ENCODE peak calls at places on chromosome 19, in seven cellular contexts. G is colonic mucosa, D is cardiac fibroblast, S is left lung, V is aorta, U is upper lobe of right lung, Z is adrenal gland. A is an unnamed sample.
A peak's percentile ranks its signal among the peaks of the same experiment; 100 is the strongest.

GRCh38 chr19:5343848-5344247 is 3.2 kb upstream of the PTPRS start:
- DNase-seq in V (no peak), Z (no peak), D (peak; percentile 56), S (no peak), U (no peak), G (no peak), A (no peak)

GRCh38 chr19:53130506-53130905 is 2.2 kb downstream of the ZNF415 start:
- DNase-seq in G (no peak), Z (peak; percentile 83), D (no peak), U (no peak), V (no peak), S (no peak), A (no peak)

GRCh38 chr19:13935765-13936486 is 2.3 kb downstream of the PODNL1 start:
- DNase-seq in U (no peak), S (no peak), D (peak; percentile 34), V (no peak), Z (no peak), G (no peak), A (no peak)

GRCh38 chr19:54151362-54152035 is 8.0 kb downstream of the LENG1 start:
- DNase-seq in G (no peak), Z (no peak), U (no peak), V (no peak), D (no peak), S (no peak), A (no peak)

GRCh38 chr19:29042450-29042849 is 170.5 kb downstream of the UQCRFS1 start:
- DNase-seq in D (no peak), S (no peak), V (no peak), Z (no peak), U (no peak), G (no peak), A (no peak)

GRCh38 chr19:50705422-50706019 is 14.1 kb downstream of the SHANK1 start:
- DNase-seq in G (no peak), Z (peak; percentile 62), S (no peak), D (peak; percentile 73), V (no peak), U (no peak), A (peak; percentile 35)

GRCh38 chr19:6061420-6062130 is 48.7 kb downstream of the RFX2 start:
- DNase-seq in D (no peak), G (peak; percentile 39), U (no peak), Z (no peak), V (no peak), S (no peak), A (no peak)

GRCh38 chr19:42846597-42846996 is 32.9 kb downstream of the PSG1 start:
- DNase-seq in U (no peak), S (no peak), G (no peak), D (no peak), Z (no peak), V (no peak), A (no peak)

GRCh38 chr19:888615-889385 is 4.2 kb downstream of the MED16 start:
- DNase-seq in S (no peak), V (no peak), U (no peak), D (no peak), Z (no peak), G (no peak), A (peak; percentile 70)

GRCh38 chr19:3701200-3701599 is 932 bp upstream of the PIP5K1C start:
- DNase-seq in S (no peak), Z (no peak), V (no peak), U (no peak), D (no peak), G (no peak), A (no peak)

GRCh38 chr19:45063851-45064801 is 12.2 kb downstream of the ZNF296 start:
- DNase-seq in V (no peak), D (no peak), U (no peak), Z (no peak), S (no peak), G (no peak), A (no peak)

GRCh38 chr19:16922949-16923348 is 34.1 kb downstream of the F2RL3 start:
- DNase-seq in V (no peak), G (no peak), U (no peak), D (no peak), Z (no peak), S (no peak), A (no peak)

GRCh38 chr19:35712529-35712909 is 5.3 kb upstream of the KMT2B start:
- DNase-seq in G (no peak), U (no peak), Z (no peak), S (no peak), D (no peak), V (no peak), A (no peak)

GRCh38 chr19:55156202-55157063 is 1.1 kb downstream of the TNNI3 start:
- DNase-seq in V (no peak), D (peak; percentile 52), Z (peak; percentile 27), S (no peak), G (peak; percentile 91), U (peak; percentile 79), A (no peak)
- H3K4me3 ChIP-seq in V (no peak overlapping the region), D (peak overlapping the region; percentile 3), Z (peak overlapping the region; percentile 18), S (no peak overlapping the region), G (peak overlapping the region; percentile 15), U (no peak overlapping the region), A (no peak overlapping the region)

DNA sequence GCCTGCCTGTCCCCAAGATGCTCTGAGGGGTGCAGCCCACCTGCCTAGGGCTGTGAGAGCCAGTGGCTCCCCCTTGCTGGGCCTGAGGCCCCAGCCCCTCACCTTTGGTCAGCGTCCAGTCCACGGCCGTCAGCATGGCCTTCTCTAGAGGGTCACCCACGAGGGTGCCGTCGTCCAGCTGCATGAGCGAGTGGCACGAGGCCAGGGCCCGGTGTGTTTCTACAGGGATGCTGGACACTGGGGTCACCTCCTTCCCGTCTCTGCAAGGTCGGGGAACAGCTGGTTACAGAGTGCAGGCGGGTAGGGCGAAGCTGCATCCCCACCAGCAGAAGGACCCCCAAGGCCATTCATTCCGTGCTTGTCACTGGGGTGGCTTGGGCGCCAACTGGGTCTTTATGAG is 9.0 kb downstream of the ATP13A1 start:
- DNase-seq in S (no peak), U (no peak), D (no peak), V (peak; percentile 38), Z (no peak), G (no peak), A (no peak)
- H3K4me3 ChIP-seq in S (no peak overlapping the region), U (no peak overlapping the region), D (no peak overlapping the region), V (no peak overlapping the region), Z (no peak overlapping the region), G (no peak overlapping the region), A (no peak overlapping the region)

DNA sequence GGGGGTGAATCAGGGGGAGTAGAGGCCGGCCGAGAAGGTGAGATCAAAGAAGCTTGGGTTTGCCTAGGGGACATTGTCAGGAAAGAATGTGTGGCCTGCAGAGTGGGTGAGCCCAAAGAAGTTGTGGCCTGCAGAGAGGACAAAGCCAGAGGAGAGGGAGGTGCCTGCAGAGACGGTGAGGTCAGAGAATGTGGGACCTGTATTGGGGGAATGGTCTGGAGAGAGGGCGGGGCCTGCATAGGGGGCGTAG is 3.0 kb downstream of the PRR36 start:
- DNase-seq in V (no peak), Z (no peak), S (no peak), U (no peak), D (no peak), G (no peak), A (no peak)
- H3K4me3 ChIP-seq in V (no peak overlapping the region), Z (no peak overlapping the region), S (no peak overlapping the region), U (no peak overlapping the region), D (no peak overlapping the region), G (no peak overlapping the region), A (no peak overlapping the region)

DNA sequence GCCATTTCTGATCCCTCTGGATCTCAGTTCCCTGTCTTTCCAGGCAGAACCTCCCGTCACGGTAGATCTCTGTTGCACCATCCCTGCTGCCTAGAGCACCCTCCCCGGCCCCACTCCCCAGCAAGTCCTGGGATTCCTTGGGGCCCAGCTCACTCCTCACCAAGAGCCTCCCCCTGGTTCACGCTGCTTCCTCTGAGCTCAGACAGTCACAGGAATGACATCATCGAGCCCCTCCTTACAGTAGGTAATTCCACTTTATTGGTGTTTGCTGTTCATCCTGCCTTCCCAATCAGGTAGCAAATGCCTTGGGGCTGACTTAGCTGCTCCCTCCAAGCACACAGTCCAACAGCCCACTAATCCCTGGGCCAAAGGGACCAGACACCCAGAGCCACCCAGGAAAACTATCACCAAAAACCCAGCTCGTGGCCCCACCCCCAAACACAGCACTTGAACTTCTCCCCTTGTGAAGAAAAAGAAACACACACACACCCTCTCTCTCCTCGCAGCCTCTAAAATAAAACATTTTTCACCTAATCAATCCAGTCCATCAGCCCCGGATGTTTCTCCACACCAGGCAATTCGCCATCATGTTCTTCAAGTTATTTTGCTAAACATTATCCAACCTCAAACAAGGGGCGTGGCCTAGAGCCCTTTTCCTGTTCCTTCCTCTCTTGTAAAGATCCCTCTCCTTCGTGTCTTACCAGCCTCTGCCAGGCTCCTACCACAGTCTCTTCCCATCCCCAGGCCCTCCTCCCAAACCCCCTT is 2.5 kb downstream of the NAPA start:
- DNase-seq in S (peak; percentile 65), V (no peak), G (peak; percentile 87), U (no peak), D (peak; percentile 70), Z (peak; percentile 73), A (no peak)
- H3K4me3 ChIP-seq in S (no peak overlapping the region), V (no peak overlapping the region), G (peak overlapping the region; percentile 92), U (peak overlapping the region; percentile 95), D (peak overlapping the region; percentile 5), Z (peak overlapping the region; percentile 76), A (peak overlapping the region; percentile 0)

GRCh38 chr19:2454199-2454961 is 2.4 kb downstream of the LMNB2 start:
- DNase-seq in S (no peak), U (no peak), Z (no peak), D (no peak), G (no peak), V (peak; percentile 21), A (no peak)
- H3K4me3 ChIP-seq in S (no peak overlapping the region), U (no peak overlapping the region), Z (no peak overlapping the region), D (no peak overlapping the region), G (no peak overlapping the region), V (no peak overlapping the region), A (no peak overlapping the region)

GRCh38 chr19:30717381-30717780 is 345.2 kb downstream of the ZNF536 start:
- DNase-seq in U (no peak), S (no peak), D (no peak), V (no peak), Z (no peak), G (no peak), A (no peak)

GRCh38 chr19:30719991-30720329 is 347.8 kb downstream of the ZNF536 start:
- DNase-seq in Z (peak; percentile 41), D (no peak), G (no peak), S (no peak), U (no peak), V (no peak), A (no peak)

GRCh38 chr19:30718014-30718413 is 345.8 kb downstream of the ZNF536 start:
- DNase-seq in S (no peak), U (no peak), Z (no peak), G (no peak), D (no peak), V (no peak), A (no peak)

GRCh38 chr19:30718728-30719127 is 346.5 kb downstream of the ZNF536 start:
- DNase-seq in D (no peak), V (no peak), U (no peak), G (no peak), Z (peak; percentile 23), S (no peak), A (no peak)

GRCh38 chr19:30719189-30719990 is 347.2 kb downstream of the ZNF536 start:
- DNase-seq in S (peak; percentile 45), D (peak; percentile 44), G (peak; percentile 44), V (no peak), U (peak; percentile 75), Z (peak; percentile 83), A (no peak)
- H3K4me3 ChIP-seq in S (peak overlapping the region; percentile 59), D (peak overlapping the region; percentile 57), G (peak overlapping the region; percentile 44), V (peak overlapping the region; percentile 4), U (peak overlapping the region; percentile 65), Z (peak overlapping the region; percentile 70), A (peak overlapping the region; percentile 23)

GRCh38 chr19:33374406-33374703 is 846 bp downstream of the CEBPG start:
- DNase-seq in D (no peak), Z (no peak), U (no peak), V (no peak), S (no peak), G (no peak), A (no peak)
- H3K4me3 ChIP-seq in D (peak overlapping the region; percentile 57), Z (peak overlapping the region; percentile 97), U (peak overlapping the region; percentile 74), V (peak overlapping the region; percentile 65), S (peak overlapping the region; percentile 78), G (peak overlapping the region; percentile 56), A (peak overlapping the region; percentile 90)